ENCODE peak calls at places on chromosome 6, in four cellular contexts. A is IMR-90, G is astrocyte, X is PC-3. Q is an unnamed sample.

GRCh38 chr6:41682966-41683459 is 44.7 kb downstream of the MDFI start:
- DNase-seq in G (no peak), X (no peak), A (no peak), Q (no peak)

GRCh38 chr6:125746019-125746414 is 3.4 kb upstream of the HEY2 start:
- DNase-seq in A (no peak), X (no peak), G (no peak), Q (no peak)

GRCh38 chr6:156449128-156449527 is 328.1 kb upstream of the ARID1B start:
- DNase-seq in A (no peak), X (no peak), G (no peak), Q (no peak)

GRCh38 chr6:130070306-130070705 is 51.9 kb downstream of the L3MBTL3 start:
- DNase-seq in G (peak), X (no peak), A (no peak), Q (no peak)

GRCh38 chr6:16311763-16312162 is 73.4 kb downstream of the GMPR start:
- DNase-seq in G (no peak), X (no peak), A (no peak), Q (no peak)

GRCh38 chr6:40845588-40845987 is 193.4 kb downstream of the UNC5CL start:
- DNase-seq in X (peak), G (peak), A (peak), Q (no peak)

GRCh38 chr6:127518710-127519468 is at the start of gene MTCL3:
- DNase-seq in A (peak), X (no peak), G (peak), Q (no peak)

GRCh38 chr6:47440722-47441121 is 36.9 kb upstream of the CD2AP start:
- DNase-seq in A (no peak), G (no peak), X (no peak), Q (no peak)

GRCh38 chr6:168292911-168293310 is 26.7 kb downstream of the DACT2 start:
- DNase-seq in X (no peak), G (no peak), A (no peak), Q (no peak)

GRCh38 chr6:126176266-126176665 is 163.6 kb upstream of the CENPW start:
- DNase-seq in X (peak), G (no peak), A (peak), Q (no peak)

GRCh38 chr6:161374971-161375873 is 101.4 kb upstream of the AGPAT4 start:
- DNase-seq in X (peak), A (no peak), G (peak), Q (no peak)

GRCh38 chr6:28211840-28212509 is 13.1 kb upstream of the ZSCAN9 start:
- DNase-seq in A (no peak), X (peak), G (no peak), Q (no peak)

GRCh38 chr6:71482742-71483141 is 194.1 kb downstream of the OGFRL1 start:
- DNase-seq in A (no peak), G (no peak), X (peak), Q (no peak)

GRCh38 chr6:168711049-168711640 is 270.2 kb downstream of the SMOC2 start:
- DNase-seq in G (no peak), X (no peak), A (no peak), Q (no peak)

GRCh38 chr6:41073968-41074691 is 1.4 kb downstream of the NFYA start:
- DNase-seq in G (peak), X (peak), A (peak), Q (no peak)

GRCh38 chr6:169807219-169807618 is 55.8 kb downstream of the ERMARD start:
- DNase-seq in A (no peak), G (no peak), X (no peak), Q (no peak)

GRCh38 chr6:34148864-34149810 is 3.2 kb upstream of the GRM4 start:
- DNase-seq in G (no peak), X (no peak), A (no peak), Q (no peak)

GRCh38 chr6:398065-398464 is 6.5 kb downstream of the IRF4 start:
- DNase-seq in A (no peak), X (no peak), G (no peak), Q (no peak)

GRCh38 chr6:70289299-70289698 is 13.6 kb downstream of the COL9A1 start:
- DNase-seq in X (no peak), A (no peak), G (no peak), Q (no peak)

GRCh38 chr6:158752613-158753012 is 66.6 kb downstream of the EZR start:
- DNase-seq in X (no peak), A (no peak), G (no peak), Q (no peak)

GRCh38 chr6:32936247-32937152 is 4.3 kb downstream of the HLA-DMB start:
- DNase-seq in A (no peak), G (no peak), X (no peak), Q (no peak)

GRCh38 chr6:149483849-149484635 is 772 bp downstream of the ZC3H12D start:
- DNase-seq in G (no peak), X (no peak), A (no peak), Q (no peak)

GRCh38 chr6:162262466-162263196 is 464.9 kb downstream of the PRKN start:
- DNase-seq in G (no peak), X (no peak), A (no peak), Q (no peak)

GRCh38 chr6:7891098-7891872 is 19.3 kb downstream of the TXNDC5 start:
- DNase-seq in X (no peak), A (no peak), G (no peak), Q (no peak)
- H3K9ac ChIP-seq in X (no peak), A (no peak), G (no peak), Q (no peak)

GRCh38 chr6:157510329-157511188 is 129.6 kb downstream of the ZDHHC14 start:
- DNase-seq in A (no peak), G (no peak), X (no peak), Q (no peak)
- TF ChIP-seq CTCF in A (no peak), G (no peak), X (no peak), Q (no peak)

DNA sequence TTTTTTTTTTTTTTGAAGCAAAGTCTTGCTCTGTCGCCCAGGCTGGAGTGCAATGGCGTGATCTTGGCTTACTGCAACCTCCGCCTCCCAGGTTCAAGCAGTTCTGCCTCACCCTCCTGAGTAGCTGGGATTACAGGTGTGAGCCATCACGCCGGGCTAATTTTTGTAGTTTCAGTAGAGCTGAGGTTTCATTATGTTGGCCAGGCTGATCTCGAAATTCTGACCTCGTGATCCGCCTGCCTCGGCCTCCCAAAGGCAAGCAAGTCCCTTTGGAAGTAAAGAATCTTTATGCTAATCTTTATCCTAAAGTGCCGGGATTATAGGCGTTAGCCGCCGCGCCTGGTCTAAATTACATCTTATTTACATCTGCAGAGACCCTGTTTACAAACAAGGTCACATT is 1.5 kb downstream of the PSMG4 start:
- DNase-seq in G (no peak), X (no peak), A (no peak), Q (no peak)
- H3K9ac ChIP-seq in G (no peak), X (no peak), A (peak), Q (no peak)

GRCh38 chr6:132392792-132393191 is 8.5 kb downstream of the MOXD1 start:
- DNase-seq in X (peak), G (no peak), A (no peak), Q (no peak)
- TF ChIP-seq CTCF in X (peak), G (peak), A (peak), Q (peak)

DNA sequence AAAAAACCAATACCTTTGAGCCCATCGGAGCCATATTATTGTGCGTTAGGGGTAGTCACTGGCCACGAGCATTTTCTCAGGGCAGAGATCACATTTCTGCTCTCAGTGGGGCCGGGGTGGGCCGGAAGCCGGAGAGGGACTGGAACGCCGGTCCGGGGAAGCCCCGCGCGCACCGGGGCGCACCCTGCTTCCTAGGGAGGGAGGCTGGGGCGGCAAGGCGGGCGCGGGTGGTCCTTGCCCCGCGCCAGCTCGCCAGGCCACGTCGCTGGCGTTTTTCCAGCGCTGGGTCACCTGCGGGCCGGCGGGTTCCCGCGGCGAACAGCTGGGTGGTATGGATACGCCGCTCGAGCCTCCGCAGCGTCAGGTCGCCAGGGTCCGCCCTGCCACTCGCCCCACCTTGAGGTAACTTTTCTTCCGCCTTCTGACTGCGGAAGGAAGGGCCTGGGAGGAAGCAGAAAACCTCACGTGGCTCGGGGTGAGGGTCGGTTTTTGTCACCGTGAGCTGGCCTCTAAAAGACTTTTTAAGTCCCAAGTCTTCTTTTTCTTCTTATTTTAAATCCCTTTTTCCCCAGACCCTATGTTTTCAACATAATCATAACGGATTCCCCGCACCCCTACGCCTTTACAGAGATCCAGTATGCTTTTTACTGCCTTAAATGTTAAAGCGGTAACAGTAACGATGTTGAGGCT is 2.7 kb upstream of the EEF1A1 start:
- DNase-seq in A (peak), X (peak), G (no peak), Q (no peak)
- H3K9ac ChIP-seq in A (peak), X (peak), G (peak), Q (peak)

GRCh38 chr6:167091149-167092107 is 31.5 kb upstream of the CCR6 start:
- DNase-seq in A (no peak), G (no peak), X (no peak), Q (no peak)
- TF ChIP-seq CTCF in A (no peak), G (no peak), X (no peak), Q (no peak)

Q was measured in keratinocyte.